ENCODE peak calls at places on chromosomes 4 and X, in five cellular contexts. W, I, J, U and Q are unnamed samples.

GRCh38 chr4:2250003-2250763 is 8.3 kb upstream of the HAUS3 start:
- DNase-seq in W (no peak), I (peak), J (no peak), U (no peak), Q (no peak)

GRCh38 chrX:55593756-55594257 is 29.4 kb upstream of the FOXR2 start:
- DNase-seq in W (no peak), I (no peak), J (no peak), U (peak), Q (no peak)

GRCh38 chr4:113643505-113643904 is 118.0 kb downstream of the CAMK2D start:
- DNase-seq in W (no peak), I (no peak), J (no peak), U (no peak), Q (no peak)

GRCh38 chr4:7876096-7876993 is 63.3 kb downstream of the AFAP1 start:
- DNase-seq in W (no peak), I (no peak), J (peak), U (no peak), Q (no peak)

GRCh38 chr4:185672618-185673017 is 137.3 kb upstream of the PDLIM3 start:
- DNase-seq in W (no peak), I (no peak), J (no peak), U (no peak), Q (no peak)

GRCh38 chr4:154743683-154744340 is at the start of gene LRAT:
- DNase-seq in W (no peak), I (no peak), J (no peak), U (peak), Q (no peak)

GRCh38 chrX:10190367-10190766 is 33.6 kb downstream of the CLCN4 start:
- DNase-seq in W (peak), I (no peak), J (no peak), U (no peak), Q (no peak)

GRCh38 chr4:15182600-15183222 is 180.4 kb downstream of the CPEB2 start:
- DNase-seq in W (peak), I (no peak), J (no peak), U (no peak), Q (no peak)

GRCh38 chrX:2614911-2615310 is 76.2 kb upstream of the CD99 start:
- DNase-seq in W (peak), I (no peak), J (no peak), U (no peak), Q (no peak)

GRCh38 chr4:100493756-100494155 is 24.1 kb downstream of the EMCN start:
- DNase-seq in W (peak), I (no peak), J (no peak), U (no peak), Q (no peak)

GRCh38 chr4:85482000-85482738 is 7.2 kb downstream of the ARHGAP24 start:
- DNase-seq in W (no peak), I (no peak), J (no peak), U (no peak), Q (no peak)

GRCh38 chr4:73735231-73735630 is 5.1 kb upstream of the CXCL8 start:
- DNase-seq in W (peak), I (no peak), J (no peak), U (no peak), Q (no peak)

GRCh38 chr4:146795721-146796120 is 149.9 kb downstream of the TTC29 start:
- DNase-seq in W (no peak), I (no peak), J (no peak), U (no peak), Q (no peak)

GRCh38 chr4:38109896-38110295 is 149.7 kb downstream of the PTTG2 start:
- DNase-seq in W (no peak), I (no peak), J (no peak), U (no peak), Q (no peak)

GRCh38 chrX:147917700-147918694 is 6.3 kb downstream of the FMR1 start:
- DNase-seq in W (no peak), I (no peak), J (no peak), U (no peak), Q (no peak)

GRCh38 chr4:148831945-148832344 is 389.7 kb upstream of the NR3C2 start:
- DNase-seq in W (peak), I (no peak), J (no peak), U (no peak), Q (peak)

GRCh38 chr4:2936773-2937145 is 26.4 kb downstream of the NOP14 start:
- DNase-seq in W (peak), I (no peak), J (no peak), U (peak), Q (peak)

GRCh38 chrX:56785442-56785841 is 56.4 kb downstream of the NBDY start:
- DNase-seq in W (no peak), I (no peak), J (no peak), U (peak), Q (no peak)

GRCh38 chrX:110520053-110520452 is 161.4 kb downstream of the RTL9 start:
- DNase-seq in W (no peak), I (no peak), J (no peak), U (no peak), Q (no peak)

GRCh38 chrX:64885850-64886249 is 90.4 kb downstream of the ZC4H2 start:
- DNase-seq in W (no peak), I (no peak), J (no peak), U (no peak), Q (no peak)

GRCh38 chrX:1249101-1249887 is 19.3 kb upstream of the CSF2RA start:
- DNase-seq in W (peak), I (no peak), J (peak), U (peak), Q (peak)

GRCh38 chr4:6693274-6694176 is at the start of gene S100P:
- DNase-seq in W (no peak), I (no peak), J (no peak), U (peak), Q (no peak)

GRCh38 chr4:105092768-105093167 is 53.9 kb upstream of the TET2 start:
- DNase-seq in W (peak), I (no peak), J (no peak), U (no peak), Q (no peak)

GRCh38 chrX:14865201-14865600 is 7.7 kb downstream of the FANCB start:
- DNase-seq in W (peak), I (no peak), J (no peak), U (no peak), Q (no peak)